ENCODE peak calls at places on chromosomes 2 and 18, in seven cellular contexts. G, E, B, U, L, I and T are unnamed samples. For H3K36me3 and H3K4me1, the result is how much of the 10 kb centered on the place peaks cover.

GRCh38 chr18:26307161-26307773 is 81.0 kb downstream of the TAF4B start:
- DNase-seq in E (no peak), B (peak), L (peak), U (no peak), I (peak), G (no peak), T (no peak)

GRCh38 chr2:158125756-158126498 is 24.3 kb downstream of the UPP2 start:
- DNase-seq in U (no peak), E (no peak), L (no peak), I (no peak), B (no peak), G (no peak), T (no peak)

GRCh38 chr18:37598966-37599896 is 33.6 kb upstream of the CELF4 start:
- DNase-seq in E (no peak), B (no peak), G (no peak), L (no peak), U (no peak), I (no peak), T (no peak)

GRCh38 chr2:239608723-239609122 is 207.9 kb upstream of the HDAC4 start:
- DNase-seq in U (no peak), I (no peak), B (peak), G (no peak), L (no peak), E (no peak), T (no peak)

GRCh38 chr2:109280804-109281203 is 151.8 kb downstream of the SH3RF3 start:
- DNase-seq in E (no peak), I (no peak), U (no peak), L (no peak), G (no peak), B (no peak), T (no peak)

GRCh38 chr18:28903366-28903765 is 726.4 kb upstream of the CDH2 start:
- DNase-seq in B (no peak), I (no peak), U (no peak), E (no peak), L (no peak), G (no peak), T (no peak)

GRCh38 chr18:23779696-23780303 is 90.5 kb downstream of the LAMA3 start:
- DNase-seq in I (no peak), U (no peak), G (no peak), E (no peak), L (no peak), B (no peak), T (no peak)

GRCh38 chr2:16565481-16565880 is 100.2 kb downstream of the CYRIA start:
- DNase-seq in G (no peak), U (no peak), B (no peak), E (no peak), L (no peak), I (no peak), T (no peak)

GRCh38 chr18:57595347-57595746 is 8.8 kb upstream of the FECH start:
- DNase-seq in L (no peak), I (no peak), U (no peak), E (no peak), B (no peak), G (no peak), T (no peak)

GRCh38 chr2:183495589-183496267 is 371.5 kb downstream of the NUP35 start:
- DNase-seq in L (no peak), G (no peak), I (no peak), U (no peak), B (no peak), E (no peak), T (no peak)

GRCh38 chr2:171248205-171248662 is 87.5 kb upstream of the TLK1 start:
- DNase-seq in L (no peak), E (no peak), B (no peak), I (peak), G (no peak), U (no peak), T (no peak)

GRCh38 chr2:155815851-155816250 is 516.7 kb downstream of the NR4A2 start:
- DNase-seq in G (no peak), U (no peak), L (peak), E (no peak), I (no peak), B (peak), T (no peak)

GRCh38 chr2:156657809-156658208 is 221.6 kb downstream of the GPD2 start:
- DNase-seq in L (no peak), I (no peak), E (no peak), G (no peak), U (no peak), B (no peak), T (no peak)

GRCh38 chr2:156883828-156884615 is 373.5 kb upstream of the GALNT5 start:
- DNase-seq in I (no peak), B (no peak), U (no peak), E (no peak), L (no peak), G (no peak), T (no peak)

GRCh38 chr18:13746636-13747035 is 20.2 kb downstream of the RNMT start:
- DNase-seq in G (no peak), B (no peak), L (no peak), I (no peak), E (no peak), U (no peak), T (no peak)
- H3K36me3 ChIP-seq in G (under half), B (under half), L (half or more), I (half or more), E (under half), U (under half), T (half or more)

DNA sequence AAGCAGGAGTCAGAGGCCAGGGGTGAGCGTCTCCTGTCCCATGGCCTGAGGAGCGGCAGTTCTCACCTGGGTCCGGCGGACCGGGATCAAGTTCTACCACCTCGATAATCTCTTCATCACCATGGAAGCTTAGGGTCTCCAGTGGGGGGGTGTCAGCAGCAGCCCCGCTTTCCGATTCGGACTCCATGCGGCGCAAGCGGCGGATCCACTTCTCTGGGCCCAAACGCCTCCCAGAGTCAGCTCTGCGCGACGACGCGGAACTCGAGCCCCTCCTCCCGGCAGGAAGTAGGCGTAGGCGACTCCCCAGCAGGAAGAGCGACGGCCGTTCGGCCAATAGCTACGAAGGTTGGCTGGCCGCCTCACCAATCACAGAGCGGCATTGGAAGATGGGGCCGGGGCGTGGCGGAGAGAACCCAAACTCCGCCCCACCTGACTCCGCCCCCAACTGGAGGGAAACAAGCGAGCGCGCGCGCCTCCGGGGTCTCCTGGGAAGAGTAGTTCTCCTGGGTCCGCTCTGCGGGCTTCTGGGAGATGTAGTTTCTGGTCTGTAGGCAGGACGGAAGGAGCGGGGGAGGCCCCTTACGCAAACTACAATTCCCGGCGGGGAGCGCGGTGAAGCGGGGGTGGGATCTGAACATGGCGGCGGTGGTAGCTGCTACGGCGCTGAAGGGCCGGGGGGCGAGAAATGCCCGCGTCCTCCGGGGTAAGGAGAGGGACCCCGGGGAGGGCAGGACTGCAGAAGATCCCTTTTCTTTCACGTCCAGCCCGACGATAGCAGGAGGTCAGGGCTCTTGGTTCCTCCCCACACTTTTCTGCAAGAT is at the start of the genes AAMP and PNKD:
- DNase-seq in L (peak), B (peak), G (peak), U (peak), E (peak), I (peak), T (peak)
- H3K4me1 ChIP-seq in L (under half), B (under half), G (under half), U (under half), E (under half), I (under half), T (under half)

GRCh38 chr2:173817582-173817981 is 147.6 kb downstream of the SP3 start:
- DNase-seq in G (no peak), L (no peak), U (no peak), I (no peak), B (no peak), E (no peak), T (no peak)

GRCh38 chr2:173821451-173821850 is 143.7 kb downstream of the SP3 start:
- DNase-seq in G (no peak), E (no peak), U (no peak), I (no peak), L (no peak), B (no peak), T (no peak)

GRCh38 chr2:173814306-173814705 is 150.9 kb downstream of the SP3 start:
- DNase-seq in B (no peak), I (no peak), G (no peak), E (no peak), L (no peak), U (no peak), T (no peak)

GRCh38 chr2:173815778-173816177 is 149.4 kb downstream of the SP3 start:
- DNase-seq in U (no peak), G (no peak), L (no peak), E (no peak), B (no peak), I (no peak), T (no peak)

DNA sequence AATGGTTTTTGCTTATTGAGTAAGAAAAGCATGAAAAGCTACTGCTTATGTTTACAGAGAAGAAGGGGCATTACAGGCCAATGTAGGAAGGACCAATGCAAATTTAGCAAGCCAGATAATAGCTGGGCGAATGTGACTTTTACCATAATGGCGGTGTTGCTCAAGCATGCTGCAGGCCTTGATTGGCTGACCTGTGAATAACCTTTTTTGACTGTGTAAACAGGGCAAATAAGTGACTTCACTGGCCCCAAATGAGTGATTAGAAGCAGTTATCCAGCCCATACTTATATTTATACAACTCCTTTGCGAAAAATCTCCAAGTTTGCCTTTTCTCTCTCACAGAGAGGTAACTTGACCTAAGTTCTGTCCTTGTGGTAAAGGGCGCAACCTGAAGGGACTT is 146.9 kb downstream of the SP3 start:
- DNase-seq in G (no peak), I (no peak), L (no peak), U (no peak), E (no peak), B (no peak), T (no peak)
- H3K4me3 ChIP-seq in G (no peak), I (no peak), L (no peak), U (no peak), E (no peak), B (no peak), T (no peak)

GRCh38 chr2:70214958-70215357 is 24.1 kb upstream of the C2orf42 start:
- DNase-seq in L (no peak), I (no peak), E (no peak), B (no peak), G (no peak), U (no peak), T (no peak)
- H3K36me3 ChIP-seq in L (half or more), I (half or more), E (under half), B (under half), G (under half), U (under half), T (under half)

GRCh38 chr2:111045771-111046444 is 74.8 kb upstream of the BCL2L11 start:
- DNase-seq in L (no peak), G (no peak), U (no peak), E (no peak), I (no peak), B (peak), T (no peak)
- H3K4me1 ChIP-seq in L (under half), G (under half), U (under half), E (under half), I (under half), B (under half), T (under half)

DNA sequence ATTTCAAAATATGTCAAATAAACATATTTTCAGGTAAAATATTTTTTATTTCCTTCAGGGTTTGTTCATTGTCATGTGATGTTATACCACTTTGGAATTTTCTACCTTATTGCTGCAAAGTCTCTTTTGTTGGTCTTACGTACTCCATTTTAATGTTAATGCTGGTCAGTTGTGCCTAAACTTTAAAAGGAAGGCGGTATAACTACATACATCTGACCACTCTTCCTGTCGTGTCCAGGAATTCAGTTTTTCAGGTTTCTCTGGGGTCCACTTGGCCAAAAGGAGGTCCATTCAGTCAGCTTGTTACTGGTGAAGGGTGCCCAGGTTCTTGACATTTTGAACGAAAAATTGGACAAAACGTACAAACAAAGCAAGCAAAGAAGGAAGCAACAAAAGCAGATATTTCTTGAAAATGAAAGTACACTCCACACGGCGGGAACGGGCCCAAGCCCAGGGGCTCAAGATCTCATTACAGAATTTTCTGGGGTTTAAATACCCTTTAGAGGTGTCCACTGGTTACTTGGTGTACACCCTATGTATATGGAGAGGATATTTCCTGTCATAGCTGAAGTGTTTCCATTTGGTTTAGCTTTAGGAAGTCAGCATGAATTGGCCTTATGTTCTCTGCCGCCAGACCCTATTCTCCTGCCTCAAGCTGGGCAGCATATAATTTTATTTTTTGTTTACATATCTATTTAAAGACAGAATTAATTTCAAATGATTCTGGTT is 471.7 kb upstream of the CDH7 start:
- DNase-seq in G (no peak), U (no peak), B (no peak), E (no peak), L (no peak), I (no peak), T (no peak)
- H3K4me3 ChIP-seq in G (no peak), U (no peak), B (no peak), E (no peak), L (no peak), I (no peak), T (no peak)

DNA sequence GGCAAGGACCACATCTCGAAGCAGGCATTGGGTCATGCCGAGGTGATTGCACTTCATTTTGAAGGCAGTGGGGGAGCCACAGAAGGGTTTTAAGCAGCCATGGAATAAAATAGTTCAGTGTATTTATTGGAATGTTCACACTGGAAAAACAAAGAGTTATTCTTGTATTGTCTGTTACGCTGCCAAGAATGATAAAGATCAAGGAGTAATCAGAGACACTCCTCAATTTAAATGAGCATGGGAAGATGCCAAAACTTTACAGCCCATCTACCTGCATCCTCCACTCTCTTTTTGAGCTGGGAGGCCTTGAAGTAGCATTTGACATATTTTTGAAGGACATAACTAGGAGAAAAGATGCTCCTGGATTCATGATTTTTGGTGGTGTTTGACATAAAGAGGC is 112.8 kb downstream of the DOCK10 start:
- DNase-seq in G (no peak), L (no peak), B (no peak), E (no peak), I (no peak), U (no peak), T (no peak)
- H3K36me3 ChIP-seq in G (under half), L (under half), B (under half), E (under half), I (under half), U (under half), T (under half)

GRCh38 chr18:46311491-46311890 is 207.3 kb downstream of the HAUS1 start:
- DNase-seq in G (no peak), E (no peak), B (no peak), U (no peak), I (no peak), L (no peak), T (no peak)

GRCh38 chr18:46310675-46311345 is 206.6 kb downstream of the HAUS1 start:
- DNase-seq in U (no peak), I (no peak), G (no peak), B (no peak), L (no peak), E (no peak), T (no peak)

GRCh38 chr18:46314011-46314410 is 209.8 kb downstream of the HAUS1 start:
- DNase-seq in I (no peak), E (no peak), L (no peak), B (no peak), G (no peak), U (no peak), T (no peak)

GRCh38 chr18:46315187-46315586 is 211.0 kb downstream of the HAUS1 start:
- DNase-seq in E (no peak), G (no peak), B (no peak), U (no peak), L (no peak), I (no peak), T (no peak)

DNA sequence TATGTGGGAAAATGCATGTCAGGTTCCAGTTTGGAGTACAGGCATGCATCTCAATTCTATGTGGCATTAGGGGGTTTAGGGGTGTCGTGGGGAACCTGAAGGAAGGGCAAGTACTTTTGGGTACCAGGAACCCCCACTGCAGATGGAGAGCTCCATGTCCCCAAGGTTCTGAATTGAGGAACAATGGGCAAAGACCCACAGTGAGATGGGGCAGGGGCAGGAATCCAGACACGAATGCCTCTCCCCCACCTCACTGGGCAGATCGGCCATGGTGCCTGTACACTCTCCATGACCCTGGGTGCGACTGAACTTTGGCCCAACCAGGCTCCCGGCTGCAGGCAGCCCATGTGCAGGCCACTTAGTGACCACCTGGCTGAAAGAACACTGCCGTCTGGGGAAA is 209.3 kb downstream of the HAUS1 start:
- DNase-seq in G (no peak), L (no peak), I (no peak), B (no peak), E (no peak), U (no peak), T (no peak)
- H3K4me1 ChIP-seq in G (under half), L (under half), I (under half), B (under half), E (under half), U (under half), T (under half)

DNA sequence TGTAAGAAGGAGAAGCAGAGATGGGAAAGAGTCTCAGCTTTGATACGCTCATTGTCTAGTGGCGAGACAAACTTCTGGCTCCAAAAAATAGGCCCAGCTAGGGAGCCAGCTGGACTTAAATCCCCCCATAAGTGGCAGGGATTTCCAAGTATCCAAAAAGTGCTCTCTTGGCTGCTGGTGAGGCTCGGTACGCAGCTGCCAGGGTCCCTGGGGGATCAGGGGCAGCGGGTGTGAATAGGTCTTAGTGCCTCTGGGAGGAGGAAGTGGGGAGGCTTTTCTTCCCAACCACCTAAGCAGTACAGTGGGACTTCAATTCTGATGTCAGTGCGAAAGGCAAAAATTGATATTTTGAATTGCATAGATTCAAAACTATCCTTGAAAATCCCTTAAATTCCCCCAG is 73.5 kb downstream of the ALK start:
- DNase-seq in E (no peak), U (no peak), B (no peak), G (no peak), I (no peak), L (no peak), T (no peak)
- H3K4me3 ChIP-seq in E (no peak), U (no peak), B (no peak), G (no peak), I (no peak), L (no peak), T (no peak)

GRCh38 chr18:12328179-12328823 is 20.3 kb downstream of the TUBB6 start:
- DNase-seq in G (no peak), L (no peak), B (no peak), E (no peak), U (no peak), I (no peak), T (no peak)
- H3K36me3 ChIP-seq in G (under half), L (half or more), B (under half), E (under half), U (under half), I (under half), T (under half)